ENCODE peak calls at places on chromosome 6, in nine cellular contexts. S is mammary epithelial cell; L is tibial artery; Y is CD8-positive, alpha-beta T cell; E is pancreas; N is adrenal gland; M is body of pancreas; A is iPS DF 6.9; O is sigmoid colon. V is an unnamed sample.
A peak's percentile ranks its signal among the peaks of the same experiment; 100 is the strongest.

GRCh38 chr6:23413327-23414203 is 712.5 kb upstream of the NRSN1 start:
- DNase-seq in E (no peak), S (no peak), O (no peak), M (no peak), L (no peak), N (no peak), Y (no peak), A (no peak), V (no peak)

GRCh38 chr6:49027644-49028043 is 435.4 kb downstream of the MMUT start:
- DNase-seq in N (no peak), A (no peak), Y (no peak), S (no peak), E (no peak), L (no peak), O (no peak), M (no peak), V (no peak)

GRCh38 chr6:112957526-112957916 is 610.4 kb downstream of the RFPL4B start:
- DNase-seq in M (no peak), E (no peak), L (no peak), Y (no peak), N (no peak), O (no peak), S (no peak), A (no peak), V (no peak)

GRCh38 chr6:106005013-106005412 is 81.1 kb upstream of the PRDM1 start:
- DNase-seq in O (no peak), L (no peak), Y (no peak), S (no peak), N (no peak), A (no peak), E (no peak), M (no peak), V (no peak)

GRCh38 chr6:14910692-14911547 is 334.9 kb upstream of the JARID2 start:
- DNase-seq in E (no peak), O (peak; percentile 75), A (no peak), N (peak; percentile 77), S (no peak), L (peak; percentile 74), Y (peak; percentile 13), M (peak; percentile 72), V (peak; percentile 40)

GRCh38 chr6:145829102-145829501 is 14.5 kb upstream of the FBXO30 start:
- DNase-seq in O (no peak), E (no peak), Y (no peak), M (no peak), L (no peak), A (no peak), S (no peak), N (no peak), V (no peak)

GRCh38 chr6:89204096-89204495 is 13.1 kb downstream of the GABRR1 start:
- DNase-seq in A (no peak), M (no peak), L (peak; percentile 38), O (no peak), N (no peak), S (no peak), Y (no peak), E (no peak), V (no peak)

GRCh38 chr6:109718991-109719390 is 27.9 kb downstream of the FIG4 start:
- DNase-seq in N (no peak), L (no peak), E (no peak), S (peak; percentile 54), O (no peak), A (no peak), Y (no peak), M (no peak), V (no peak)

GRCh38 chr6:151647871-151648639 is 154.2 kb downstream of the CCDC170 start:
- DNase-seq in O (no peak), L (no peak), Y (no peak), E (no peak), A (peak; percentile 55), S (peak; percentile 16), N (no peak), M (no peak), V (no peak)

GRCh38 chr6:26299286-26300042 is 65.5 kb upstream of the BTN3A2 start:
- DNase-seq in Y (no peak), A (no peak), O (no peak), S (no peak), L (no peak), N (no peak), M (no peak), E (no peak), V (no peak)
- H3K4me3 ChIP-seq in Y (no peak overlapping the region), A (peak overlapping the region; percentile 89), O (no peak overlapping the region), S (no peak overlapping the region), L (no peak overlapping the region), N (no peak overlapping the region), M (no peak overlapping the region), E (no peak overlapping the region), V (no peak overlapping the region)

DNA sequence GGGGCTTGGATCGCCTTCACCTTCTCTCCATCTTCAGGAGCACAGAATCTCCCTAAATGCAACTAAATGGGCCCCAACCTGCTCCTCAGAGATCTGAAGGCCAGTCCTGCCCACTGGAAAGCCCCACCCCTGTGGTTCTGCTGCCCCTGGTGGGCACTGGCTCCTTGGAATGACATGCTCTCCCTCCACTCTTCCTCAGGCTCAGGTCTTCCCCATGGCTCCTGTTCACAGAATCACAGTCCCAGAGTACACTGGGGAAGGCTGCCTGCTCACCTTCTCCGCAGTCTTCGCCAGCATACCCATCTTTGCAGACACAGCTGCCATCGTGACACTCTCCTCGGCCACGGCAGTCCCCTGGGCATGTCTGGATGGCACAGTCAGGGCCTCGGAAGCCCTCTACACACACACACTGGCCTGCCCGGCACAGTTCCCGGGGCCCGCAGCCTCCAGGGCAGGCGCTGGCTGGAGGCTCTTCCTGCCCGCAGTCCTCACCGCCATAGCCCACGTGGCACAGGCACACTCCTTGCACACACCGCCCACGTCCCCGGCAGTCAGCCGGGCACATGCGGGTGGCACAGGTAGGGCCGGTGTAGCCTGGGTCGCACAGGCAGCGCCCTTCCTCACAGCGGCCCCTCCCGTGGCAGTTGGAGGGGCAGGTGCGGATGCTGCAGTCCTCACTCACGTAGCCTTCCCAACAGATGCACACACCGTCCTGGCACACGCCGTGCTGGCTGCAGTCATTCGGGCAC is 13.6 kb downstream of the TNXB start:
- DNase-seq in L (no peak), N (no peak), A (no peak), S (no peak), E (no peak), M (no peak), O (no peak), Y (no peak), V (no peak)
- H3K27me3 ChIP-seq in L (no peaks in the 10 kb centered on the region), N (peaks cover 10% of the 10 kb centered on the region), A (peaks cover 4% of the 10 kb centered on the region), S (peaks cover 32% of the 10 kb centered on the region), E (no peaks in the 10 kb centered on the region), M (no peaks in the 10 kb centered on the region), O (peaks cover 9% of the 10 kb centered on the region), Y (peaks cover 16% of the 10 kb centered on the region), V (no peaks in the 10 kb centered on the region)

GRCh38 chr6:1580109-1580508 is 29.6 kb upstream of the FOXC1 start:
- DNase-seq in L (no peak), E (no peak), O (no peak), Y (no peak), A (no peak), M (no peak), S (peak; percentile 19), N (no peak), V (no peak)

GRCh38 chr6:1576711-1577110 is 33.0 kb upstream of the FOXC1 start:
- DNase-seq in O (no peak), Y (no peak), A (no peak), M (no peak), E (no peak), N (no peak), S (no peak), L (peak; percentile 31), V (no peak)

GRCh38 chr6:1579096-1579495 is 30.6 kb upstream of the FOXC1 start:
- DNase-seq in L (no peak), A (no peak), O (no peak), N (no peak), M (no peak), Y (no peak), S (peak; percentile 30), E (no peak), V (no peak)

GRCh38 chr6:1577146-1577680 is 32.5 kb upstream of the FOXC1 start:
- DNase-seq in E (no peak), M (no peak), A (no peak), N (no peak), S (no peak), O (no peak), L (no peak), Y (no peak), V (no peak)

GRCh38 chr6:1578293-1578745 is 31.4 kb upstream of the FOXC1 start:
- DNase-seq in O (no peak), N (no peak), S (no peak), Y (no peak), E (no peak), A (no peak), M (no peak), L (no peak), V (no peak)
- H3K27ac ChIP-seq in O (no peak overlapping the region), N (no peak overlapping the region), S (no peak overlapping the region), Y (no peak overlapping the region), E (no peak overlapping the region), A (no peak overlapping the region), M (no peak overlapping the region), L (peak overlapping the region; percentile 84), V (no peak overlapping the region)

GRCh38 chr6:134948708-134949107 is 1.2 kb downstream of the ALDH8A1 start:
- DNase-seq in A (no peak), N (no peak), O (no peak), E (no peak), Y (no peak), S (no peak), L (no peak), M (no peak), V (no peak)
- H3K4me3 ChIP-seq in A (no peak overlapping the region), N (no peak overlapping the region), O (no peak overlapping the region), E (no peak overlapping the region), Y (no peak overlapping the region), S (no peak overlapping the region), L (no peak overlapping the region), M (no peak overlapping the region), V (no peak overlapping the region)

DNA sequence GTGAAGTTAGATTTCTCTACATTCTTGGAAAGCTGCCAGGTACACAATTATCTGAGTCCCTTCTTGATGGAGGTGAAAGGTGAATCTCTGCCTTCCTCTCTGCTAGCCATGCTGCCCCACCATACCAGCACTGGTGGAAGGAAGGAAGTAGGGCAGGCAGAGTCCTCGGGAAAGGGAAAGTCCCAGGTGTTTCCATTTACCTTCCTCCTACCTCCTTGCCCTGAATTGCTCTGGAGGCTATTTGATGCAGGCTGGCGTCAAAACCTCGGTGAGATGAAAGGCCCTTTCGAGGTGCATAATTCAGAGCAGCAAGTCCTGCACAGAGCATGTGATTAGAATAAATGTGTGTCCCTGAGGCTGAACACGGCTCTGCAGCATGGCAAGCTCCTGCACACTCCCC is 98.6 kb upstream of the LRFN2 start:
- DNase-seq in N (no peak), S (no peak), E (no peak), Y (no peak), L (no peak), O (no peak), M (no peak), A (no peak), V (no peak)
- H3K27me3 ChIP-seq in N (no peaks in the 10 kb centered on the region), S (no peaks in the 10 kb centered on the region), E (no peaks in the 10 kb centered on the region), Y (no peaks in the 10 kb centered on the region), L (peaks cover 4% of the 10 kb centered on the region), O (no peaks in the 10 kb centered on the region), M (no peaks in the 10 kb centered on the region), A (no peaks in the 10 kb centered on the region), V (no peaks in the 10 kb centered on the region)

GRCh38 chr6:82875573-82876185 is 190.0 kb downstream of the UBE3D start:
- DNase-seq in M (no peak), Y (no peak), E (no peak), O (no peak), A (no peak), N (no peak), L (no peak), S (peak; percentile 93), V (no peak)
- H3K27ac ChIP-seq in M (no peak overlapping the region), Y (no peak overlapping the region), E (no peak overlapping the region), O (no peak overlapping the region), A (no peak overlapping the region), N (no peak overlapping the region), L (no peak overlapping the region), S (no peak overlapping the region), V (no peak overlapping the region)

GRCh38 chr6:147205690-147206600 is 1.7 kb downstream of the STXBP5 start:
- DNase-seq in L (no peak), O (no peak), N (peak; percentile 68), A (no peak), Y (no peak), E (no peak), S (peak; percentile 71), M (peak; percentile 30), V (no peak)
- H3K4me3 ChIP-seq in L (peak overlapping the region; percentile 82), O (no peak overlapping the region), N (peak overlapping the region; percentile 99), A (no peak overlapping the region), Y (no peak overlapping the region), E (peak overlapping the region; percentile 85), S (peak overlapping the region; percentile 99), M (peak overlapping the region; percentile 82), V (peak overlapping the region; percentile 3)